ENCODE peak calls at places on chromosomes 6 and 20, in five cellular contexts. J, H, G, M and N are unnamed samples.

GRCh38 chr20:20843982-20844381 is 131.5 kb upstream of the RALGAPA2 start:
- DNase-seq in H (no peak), G (no peak), M (no peak), J (no peak), N (no peak)

GRCh38 chr6:142692942-142693341 is 252.0 kb downstream of the HIVEP2 start:
- DNase-seq in G (peak; percentile 96), H (peak; percentile 67), M (peak; percentile 96), J (peak; percentile 69), N (peak; percentile 58)

GRCh38 chr6:132228894-132229293 is 172.4 kb downstream of the MOXD1 start:
- DNase-seq in J (no peak), H (no peak), G (no peak), M (no peak), N (no peak)

GRCh38 chr20:40232288-40232687 is 456.7 kb downstream of the MAFB start:
- DNase-seq in M (no peak), J (no peak), H (no peak), G (no peak), N (no peak)

GRCh38 chr6:5088780-5089179 is 3.6 kb downstream of the PPP1R3G start:
- DNase-seq in M (no peak), G (no peak), H (no peak), J (no peak), N (no peak)

GRCh38 chr6:35718911-35719381 is 17.9 kb upstream of the ARMC12 start:
- DNase-seq in G (no peak), M (no peak), H (no peak), J (no peak), N (no peak)

GRCh38 chr20:24762371-24762770 is 186.7 kb upstream of the CST7 start:
- DNase-seq in J (no peak), H (no peak), G (no peak), M (no peak), N (no peak)

GRCh38 chr6:33410711-33411631 is at the start of gene PHF1:
- DNase-seq in J (peak; percentile 78), H (peak; percentile 67), G (peak; percentile 85), M (peak; percentile 88), N (peak; percentile 59)

GRCh38 chr6:150142657-150143501 is at the start of gene PPP1R14C:
- DNase-seq in M (peak; percentile 2), G (no peak), J (peak; percentile 47), H (no peak), N (no peak)